ENCODE peak calls at places on chromosomes 13 and 19, in seven cellular contexts. One of them, this sample, is unnamed.

GRCh38 chr13:112605531-112605990 is 17.6 kb upstream of the TUBGCP3 start:
- DNase-seq in fibroblast of pulmonary artery: no peak
- DNase-seq in body of pancreas: no peak
- DNase-seq in skeletal muscle cell: no peak
- DNase-seq in sigmoid colon: no peak
- DNase-seq in aorta: no peak
- DNase-seq in dorsolateral prefrontal cortex: no peak
- DNase-seq in this sample: no peak

GRCh38 chr19:41599175-41599966 is 23.4 kb downstream of the CEACAM21 start:
- DNase-seq in fibroblast of pulmonary artery: no peak
- DNase-seq in body of pancreas: no peak
- DNase-seq in skeletal muscle cell: no peak
- DNase-seq in sigmoid colon: no peak
- DNase-seq in aorta: no peak
- DNase-seq in dorsolateral prefrontal cortex: no peak
- DNase-seq in this sample: no peak

GRCh38 chr13:28339419-28339818 is 155.5 kb downstream of the FLT1 start:
- DNase-seq in fibroblast of pulmonary artery: peak
- DNase-seq in body of pancreas: no peak
- DNase-seq in skeletal muscle cell: peak
- DNase-seq in sigmoid colon: no peak
- DNase-seq in aorta: no peak
- DNase-seq in dorsolateral prefrontal cortex: no peak
- DNase-seq in this sample: peak

GRCh38 chr13:78401833-78402232 is 201.5 kb downstream of the POU4F1 start:
- DNase-seq in fibroblast of pulmonary artery: no peak
- DNase-seq in body of pancreas: no peak
- DNase-seq in skeletal muscle cell: no peak
- DNase-seq in sigmoid colon: no peak
- DNase-seq in aorta: no peak
- DNase-seq in dorsolateral prefrontal cortex: no peak
- DNase-seq in this sample: no peak

GRCh38 chr13:28204043-28204442 is 65.7 kb downstream of the PAN3 start:
- DNase-seq in fibroblast of pulmonary artery: no peak
- DNase-seq in body of pancreas: no peak
- DNase-seq in skeletal muscle cell: no peak
- DNase-seq in sigmoid colon: no peak
- DNase-seq in aorta: no peak
- DNase-seq in dorsolateral prefrontal cortex: no peak
- DNase-seq in this sample: no peak

GRCh38 chr13:106373989-106374572 is 161.4 kb downstream of the EFNB2 start:
- DNase-seq in fibroblast of pulmonary artery: peak
- DNase-seq in body of pancreas: no peak
- DNase-seq in skeletal muscle cell: peak
- DNase-seq in sigmoid colon: peak
- DNase-seq in aorta: no peak
- DNase-seq in dorsolateral prefrontal cortex: no peak
- DNase-seq in this sample: peak

GRCh38 chr19:15417699-15418098 is 1.1 kb downstream of the AKAP8L start:
- DNase-seq in fibroblast of pulmonary artery: peak
- DNase-seq in body of pancreas: peak
- DNase-seq in skeletal muscle cell: no peak
- DNase-seq in sigmoid colon: no peak
- DNase-seq in aorta: no peak
- DNase-seq in dorsolateral prefrontal cortex: no peak
- DNase-seq in this sample: no peak

GRCh38 chr19:30233375-30233774 is 138.8 kb upstream of the ZNF536 start:
- DNase-seq in fibroblast of pulmonary artery: no peak
- DNase-seq in body of pancreas: no peak
- DNase-seq in skeletal muscle cell: no peak
- DNase-seq in sigmoid colon: no peak
- DNase-seq in aorta: no peak
- DNase-seq in dorsolateral prefrontal cortex: no peak
- DNase-seq in this sample: no peak

GRCh38 chr19:58544591-58545285 is 874 bp downstream of the TRIM28 start:
- DNase-seq in fibroblast of pulmonary artery: peak
- DNase-seq in body of pancreas: no peak
- DNase-seq in skeletal muscle cell: no peak
- DNase-seq in sigmoid colon: peak
- DNase-seq in aorta: no peak
- DNase-seq in dorsolateral prefrontal cortex: no peak
- DNase-seq in this sample: peak

GRCh38 chr13:60384911-60385310 is 12.1 kb upstream of the TDRD3 start:
- DNase-seq in fibroblast of pulmonary artery: no peak
- DNase-seq in body of pancreas: no peak
- DNase-seq in skeletal muscle cell: no peak
- DNase-seq in sigmoid colon: no peak
- DNase-seq in aorta: no peak
- DNase-seq in dorsolateral prefrontal cortex: no peak
- DNase-seq in this sample: no peak

GRCh38 chr19:54478677-54479266 is 5.7 kb upstream of the CDC42EP5 start:
- DNase-seq in fibroblast of pulmonary artery: peak
- DNase-seq in body of pancreas: peak
- DNase-seq in skeletal muscle cell: no peak
- DNase-seq in sigmoid colon: no peak
- DNase-seq in aorta: no peak
- DNase-seq in dorsolateral prefrontal cortex: no peak
- DNase-seq in this sample: peak

GRCh38 chr19:42473686-42474085 is 30.9 kb upstream of the CXCL17 start:
- DNase-seq in fibroblast of pulmonary artery: no peak
- DNase-seq in body of pancreas: no peak
- DNase-seq in skeletal muscle cell: no peak
- DNase-seq in sigmoid colon: no peak
- DNase-seq in aorta: no peak
- DNase-seq in dorsolateral prefrontal cortex: no peak
- DNase-seq in this sample: no peak

GRCh38 chr19:13066933-13067831 is 35.5 kb downstream of the LYL1 start:
- DNase-seq in fibroblast of pulmonary artery: no peak
- DNase-seq in body of pancreas: no peak
- DNase-seq in skeletal muscle cell: no peak
- DNase-seq in sigmoid colon: no peak
- DNase-seq in aorta: no peak
- DNase-seq in dorsolateral prefrontal cortex: no peak
- DNase-seq in this sample: no peak
- H3K4me3 ChIP-seq in fibroblast of pulmonary artery: no peak
- H3K4me3 ChIP-seq in body of pancreas: no peak
- H3K4me3 ChIP-seq in skeletal muscle cell: no peak
- H3K4me3 ChIP-seq in sigmoid colon: no peak
- H3K4me3 ChIP-seq in aorta: no peak
- H3K4me3 ChIP-seq in dorsolateral prefrontal cortex: no peak
- H3K4me3 ChIP-seq in this sample: no peak

DNA sequence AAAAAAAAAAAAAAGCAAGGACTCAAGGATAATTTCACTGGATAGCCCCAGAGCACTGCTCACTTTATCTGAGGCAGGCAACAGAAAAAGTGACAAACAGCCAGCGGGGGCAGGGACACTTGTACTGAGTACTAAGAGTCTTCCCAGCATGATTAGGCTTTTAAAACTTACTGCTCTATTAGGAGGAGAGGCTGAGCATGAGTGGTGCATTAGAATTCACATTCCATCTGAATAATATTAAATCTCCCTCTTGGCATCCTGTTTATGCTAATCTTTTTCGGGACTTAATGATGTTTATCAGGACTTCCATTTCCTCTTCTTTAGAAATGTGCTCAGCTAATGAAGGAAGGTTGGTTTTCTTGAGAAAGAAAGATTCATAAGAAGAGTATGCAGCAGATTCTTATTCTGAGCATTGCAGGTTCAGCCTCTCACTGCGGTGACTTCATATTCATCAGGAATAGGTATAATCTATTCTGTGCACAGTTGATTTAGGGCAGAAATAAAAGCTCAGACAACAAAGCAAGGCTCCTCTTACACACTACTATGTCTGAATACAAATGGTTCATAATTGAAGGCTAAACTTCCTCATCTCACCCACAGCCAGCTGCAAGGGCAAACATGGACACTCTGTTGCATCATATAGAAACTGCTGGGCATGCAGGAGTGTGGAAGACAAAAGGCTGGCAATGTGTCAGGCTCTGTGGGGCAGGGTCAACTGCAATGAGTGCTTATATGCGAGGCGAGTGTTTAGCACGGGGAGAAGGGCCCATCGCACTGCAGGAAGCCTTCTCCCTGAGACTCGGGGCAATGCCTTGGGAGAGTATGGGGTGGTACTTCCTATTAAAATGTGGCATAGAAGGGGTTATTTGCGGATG is 107.1 kb downstream of the KL start:
- DNase-seq in fibroblast of pulmonary artery: peak
- DNase-seq in body of pancreas: peak
- DNase-seq in skeletal muscle cell: no peak
- DNase-seq in sigmoid colon: peak
- DNase-seq in aorta: peak
- DNase-seq in dorsolateral prefrontal cortex: no peak
- DNase-seq in this sample: peak
- H3K4me3 ChIP-seq in fibroblast of pulmonary artery: no peak
- H3K4me3 ChIP-seq in body of pancreas: no peak
- H3K4me3 ChIP-seq in skeletal muscle cell: no peak
- H3K4me3 ChIP-seq in sigmoid colon: no peak
- H3K4me3 ChIP-seq in aorta: no peak
- H3K4me3 ChIP-seq in dorsolateral prefrontal cortex: no peak
- H3K4me3 ChIP-seq in this sample: no peak

DNA sequence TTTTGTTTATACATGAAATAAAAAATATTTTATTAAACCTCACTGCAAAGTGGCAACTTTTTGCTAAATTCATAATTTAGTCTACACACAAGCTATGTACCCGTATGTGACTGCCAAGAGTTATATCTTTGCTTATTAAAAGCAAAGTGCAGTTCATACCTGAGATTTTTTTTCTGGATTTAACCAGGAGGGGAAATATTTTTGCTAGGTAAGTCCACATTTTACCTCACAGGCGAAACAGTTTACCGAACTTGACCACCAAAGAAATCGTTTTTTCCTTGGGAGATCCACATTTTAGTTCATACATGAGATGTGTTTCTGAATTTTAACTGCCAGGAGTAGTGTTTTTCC is 12.2 kb upstream of the JSRP1 start:
- DNase-seq in fibroblast of pulmonary artery: no peak
- DNase-seq in body of pancreas: no peak
- DNase-seq in skeletal muscle cell: no peak
- DNase-seq in sigmoid colon: no peak
- DNase-seq in aorta: no peak
- DNase-seq in dorsolateral prefrontal cortex: no peak
- DNase-seq in this sample: no peak
- H3K4me3 ChIP-seq in fibroblast of pulmonary artery: peak
- H3K4me3 ChIP-seq in body of pancreas: no peak
- H3K4me3 ChIP-seq in skeletal muscle cell: peak
- H3K4me3 ChIP-seq in sigmoid colon: peak
- H3K4me3 ChIP-seq in aorta: no peak
- H3K4me3 ChIP-seq in dorsolateral prefrontal cortex: peak
- H3K4me3 ChIP-seq in this sample: no peak

DNA sequence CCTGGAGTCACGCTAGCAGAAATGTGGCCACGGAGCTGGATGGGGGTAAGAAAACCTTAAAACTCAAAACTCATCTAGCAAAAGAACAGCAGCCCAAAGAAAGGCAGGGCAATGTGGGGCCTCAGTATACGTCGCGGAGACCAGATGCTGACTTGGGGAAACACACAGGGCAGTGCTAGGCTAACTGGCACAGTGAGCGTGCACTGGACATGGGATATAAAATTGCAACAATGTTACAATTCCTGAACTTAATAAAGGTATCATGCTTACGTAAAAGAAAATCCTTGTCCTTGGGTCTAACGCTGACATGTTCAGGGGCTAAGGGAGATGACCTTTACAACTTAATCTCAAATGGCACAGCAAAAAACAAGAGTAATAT is 40.5 kb downstream of the COL4A1 start:
- DNase-seq in fibroblast of pulmonary artery: no peak
- DNase-seq in body of pancreas: no peak
- DNase-seq in skeletal muscle cell: no peak
- DNase-seq in sigmoid colon: no peak
- DNase-seq in aorta: no peak
- DNase-seq in dorsolateral prefrontal cortex: no peak
- DNase-seq in this sample: no peak
- H3K4me3 ChIP-seq in fibroblast of pulmonary artery: no peak
- H3K4me3 ChIP-seq in body of pancreas: no peak
- H3K4me3 ChIP-seq in skeletal muscle cell: no peak
- H3K4me3 ChIP-seq in sigmoid colon: no peak
- H3K4me3 ChIP-seq in aorta: no peak
- H3K4me3 ChIP-seq in dorsolateral prefrontal cortex: peak
- H3K4me3 ChIP-seq in this sample: no peak

GRCh38 chr19:3027981-3028304 is 1.1 kb downstream of the TLE2 start:
- DNase-seq in fibroblast of pulmonary artery: no peak
- DNase-seq in body of pancreas: no peak
- DNase-seq in skeletal muscle cell: no peak
- DNase-seq in sigmoid colon: no peak
- DNase-seq in aorta: no peak
- DNase-seq in dorsolateral prefrontal cortex: no peak
- DNase-seq in this sample: no peak
- H3K4me3 ChIP-seq in fibroblast of pulmonary artery: no peak
- H3K4me3 ChIP-seq in body of pancreas: no peak
- H3K4me3 ChIP-seq in skeletal muscle cell: no peak
- H3K4me3 ChIP-seq in sigmoid colon: peak
- H3K4me3 ChIP-seq in aorta: no peak
- H3K4me3 ChIP-seq in dorsolateral prefrontal cortex: peak
- H3K4me3 ChIP-seq in this sample: no peak

DNA sequence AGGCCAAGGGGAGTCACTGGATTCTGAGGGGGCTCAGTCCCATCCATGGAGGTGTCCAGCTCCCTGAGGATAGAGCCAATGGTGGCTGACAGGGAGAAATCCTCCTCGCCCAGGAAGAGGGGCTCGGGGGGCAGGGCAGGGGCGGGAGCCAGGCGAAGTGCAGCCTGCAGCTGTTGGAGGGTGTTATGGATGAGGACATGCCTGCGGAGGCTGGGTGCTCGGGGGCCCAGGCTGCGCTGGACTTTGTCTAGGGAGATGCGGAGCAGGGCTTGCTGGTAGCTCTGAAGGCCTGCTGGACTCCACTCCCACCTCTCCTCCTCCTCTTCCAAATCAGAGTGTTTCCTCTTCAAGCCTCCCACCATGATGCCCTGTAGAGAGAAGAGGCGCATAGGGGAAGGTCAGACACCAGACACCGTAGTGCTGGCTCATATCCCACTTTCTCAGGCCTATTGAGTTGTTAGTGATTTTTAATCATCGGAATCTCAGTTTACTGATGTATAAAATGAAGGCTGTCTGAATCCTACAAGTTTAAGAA is 2.3 kb downstream of the SERTAD3 start:
- DNase-seq in fibroblast of pulmonary artery: no peak
- DNase-seq in body of pancreas: no peak
- DNase-seq in skeletal muscle cell: no peak
- DNase-seq in sigmoid colon: no peak
- DNase-seq in aorta: no peak
- DNase-seq in dorsolateral prefrontal cortex: no peak
- DNase-seq in this sample: no peak
- H3K4me3 ChIP-seq in fibroblast of pulmonary artery: peak
- H3K4me3 ChIP-seq in body of pancreas: no peak
- H3K4me3 ChIP-seq in skeletal muscle cell: peak
- H3K4me3 ChIP-seq in sigmoid colon: peak
- H3K4me3 ChIP-seq in aorta: no peak
- H3K4me3 ChIP-seq in dorsolateral prefrontal cortex: no peak
- H3K4me3 ChIP-seq in this sample: no peak

This sample was measured in IMR-90.